ENCODE peak calls at places on chromosomes 3 and 15, in four cellular contexts. K is amniotic epithelial cell; V is D341Med; E is stimulated activated CD4-positive, alpha-beta T cell treated with anti-CD3 and anti-CD28 coated beads, Interleukin-15, amount 100 ng/mL, for 1 hour. H is an unnamed sample.

GRCh38 chr3:119161240-119161639 is 12.2 kb upstream of the UPK1B start:
- DNase-seq in V (no peak), K (no peak), E (no peak), H (no peak)

GRCh38 chr3:140216249-140216648 is 281.3 kb downstream of the CLSTN2 start:
- DNase-seq in K (no peak), V (no peak), E (no peak), H (no peak)

GRCh38 chr15:27628486-27628885 is 470.6 kb downstream of the OCA2 start:
- DNase-seq in K (no peak), V (no peak), E (no peak), H (no peak)

GRCh38 chr15:78629716-78630065 is 8.9 kb upstream of the CHRNA3 start:
- DNase-seq in V (no peak), E (no peak), K (no peak), H (no peak)

GRCh38 chr15:29457729-29458128 is 188.1 kb upstream of the NSMCE3 start:
- DNase-seq in V (no peak), K (no peak), E (no peak), H (no peak)

GRCh38 chr3:21729331-21729730 is 21.7 kb downstream of the ZNF385D start:
- DNase-seq in E (no peak), V (no peak), K (peak; percentile 3), H (no peak)

GRCh38 chr3:9324944-9325343 is 37.9 kb upstream of the THUMPD3 start:
- DNase-seq in V (no peak), K (no peak), E (no peak), H (no peak)

GRCh38 chr3:42187936-42188335 is 78.0 kb downstream of the CCK start:
- DNase-seq in K (no peak), E (no peak), V (no peak), H (no peak)

GRCh38 chr3:119433613-119434325 is 29.6 kb downstream of the TMEM39A start:
- DNase-seq in E (no peak), K (no peak), V (no peak), H (no peak)

GRCh38 chr3:15405448-15406050 is 21.8 kb downstream of the METTL6 start:
- DNase-seq in E (no peak), V (peak; percentile 56), K (peak; percentile 67), H (no peak)

GRCh38 chr3:167565489-167565888 is 88.3 kb downstream of the WDR49 start:
- DNase-seq in V (no peak), K (no peak), E (no peak), H (no peak)

GRCh38 chr3:165837058-165837525 is at the start of gene BCHE:
- DNase-seq in K (peak; percentile 83), E (no peak), V (no peak), H (no peak)

GRCh38 chr3:181630873-181631272 is 80.9 kb upstream of the SOX2 start:
- DNase-seq in E (no peak), V (no peak), K (no peak), H (no peak)

GRCh38 chr3:173938159-173938558 is 540.6 kb downstream of the NLGN1 start:
- DNase-seq in K (peak; percentile 44), E (no peak), V (no peak), H (no peak)

GRCh38 chr3:157460253-157460652 is 23.6 kb downstream of the PTX3 start:
- DNase-seq in E (no peak), V (no peak), K (no peak), H (no peak)

H was measured in breast epithelium.